ENCODE peak calls at places on chromosomes 6 and 20, in seven cellular contexts. E is GM13977, T is AG04450, P is fibroblast of pulmonary artery, Z is GM12864, G is neural progenitor cell, R is K562. X is an unnamed sample.

GRCh38 chr20:25547999-25548398 is 37.3 kb downstream of the NINL start:
- DNase-seq in E (no peak), T (no peak), P (no peak), Z (no peak), G (no peak), R (no peak), X (no peak)

GRCh38 chr20:41135888-41136243 is 1.5 kb upstream of the PLCG1 start:
- DNase-seq in E (no peak), T (no peak), P (no peak), Z (no peak), G (no peak), R (no peak), X (no peak)

GRCh38 chr20:46087161-46087560 is 2.6 kb downstream of the NCOA5 start:
- DNase-seq in E (no peak), T (no peak), P (peak; percentile 39), Z (no peak), G (no peak), R (no peak), X (no peak)

GRCh38 chr20:57008217-57008616 is 258.2 kb downstream of the BMP7 start:
- DNase-seq in E (no peak), T (no peak), P (no peak), Z (no peak), G (peak; percentile 16), R (no peak), X (no peak)

GRCh38 chr6:107713214-107713962 is 110.7 kb downstream of the SCML4 start:
- DNase-seq in E (no peak), T (no peak), P (no peak), Z (no peak), G (no peak), R (no peak), X (no peak)

GRCh38 chr20:10367921-10368701 is 65.9 kb downstream of the MKKS start:
- DNase-seq in E (no peak), T (no peak), P (no peak), Z (no peak), G (no peak), R (no peak), X (no peak)

GRCh38 chr6:135182993-135183531 is 2.0 kb downstream of the MYB start:
- DNase-seq in E (peak; percentile 80), T (no peak), P (no peak), Z (peak; percentile 89), G (peak; percentile 52), R (peak; percentile 88), X (no peak)

GRCh38 chr6:145887969-145888368 is 73.4 kb upstream of the FBXO30 start:
- DNase-seq in E (no peak), T (no peak), P (peak; percentile 45), Z (no peak), G (no peak), R (peak; percentile 13), X (no peak)

GRCh38 chr6:143283887-143284640 is 166.4 kb downstream of the ADAT2 start:
- DNase-seq in E (no peak), T (no peak), P (peak; percentile 41), Z (no peak), G (no peak), R (no peak), X (no peak)

GRCh38 chr6:143290206-143290605 is 160.3 kb downstream of the ADAT2 start:
- DNase-seq in E (no peak), T (no peak), P (no peak), Z (no peak), G (no peak), R (no peak), X (no peak)

GRCh38 chr6:143288923-143289322 is 161.6 kb downstream of the ADAT2 start:
- DNase-seq in E (no peak), T (no peak), P (no peak), Z (no peak), G (no peak), R (no peak), X (no peak)

DNA sequence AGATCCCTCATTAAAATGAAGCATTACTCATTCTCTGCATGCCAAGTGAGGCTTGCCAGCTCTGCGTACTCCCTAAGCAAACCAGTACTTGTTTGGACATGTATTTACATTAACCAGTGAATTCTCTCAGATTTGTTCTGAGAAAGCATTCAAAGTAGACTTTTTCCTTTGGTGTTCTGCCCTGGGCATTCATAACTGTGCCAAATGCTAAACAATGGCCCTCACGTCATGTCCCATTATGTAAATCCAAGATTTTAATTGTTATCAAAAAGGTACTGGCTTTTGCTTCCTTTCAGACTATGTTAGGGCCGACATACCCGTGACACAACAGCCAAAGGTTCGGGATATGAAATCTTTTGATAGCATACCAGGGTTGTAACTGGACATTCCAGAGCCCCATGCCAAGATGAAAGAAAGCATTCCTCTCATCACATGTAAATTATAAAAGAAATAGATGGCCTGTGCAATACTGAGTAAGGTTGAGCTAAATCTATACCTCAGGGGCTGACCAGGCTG is 164.2 kb downstream of the ADAT2 start:
- DNase-seq in E (no peak), T (no peak), P (peak; percentile 75), Z (no peak), G (no peak), R (no peak), X (no peak)
- TF ChIP-seq CTCF in E (no peak), T (no peak), P (no peak), Z (no peak), G (no peak), R (no peak), X (no peak)

GRCh38 chr6:84772428-84773132 is 8.2 kb upstream of the TBX18 start:
- DNase-seq in E (no peak), T (no peak), P (peak; percentile 58), Z (no peak), G (peak; percentile 68), R (no peak), X (no peak)

GRCh38 chr6:84773133-84773430 is 8.7 kb upstream of the TBX18 start:
- DNase-seq in E (no peak), T (no peak), P (peak; percentile 55), Z (no peak), G (peak; percentile 81), R (no peak), X (no peak)

GRCh38 chr6:84776392-84776791 is 12.0 kb upstream of the TBX18 start:
- DNase-seq in E (no peak), T (no peak), P (no peak), Z (no peak), G (no peak), R (no peak), X (no peak)

GRCh38 chr6:84773431-84774173 is 9.2 kb upstream of the TBX18 start:
- DNase-seq in E (no peak), T (no peak), P (peak; percentile 73), Z (no peak), G (peak; percentile 68), R (peak; percentile 33), X (no peak)

DNA sequence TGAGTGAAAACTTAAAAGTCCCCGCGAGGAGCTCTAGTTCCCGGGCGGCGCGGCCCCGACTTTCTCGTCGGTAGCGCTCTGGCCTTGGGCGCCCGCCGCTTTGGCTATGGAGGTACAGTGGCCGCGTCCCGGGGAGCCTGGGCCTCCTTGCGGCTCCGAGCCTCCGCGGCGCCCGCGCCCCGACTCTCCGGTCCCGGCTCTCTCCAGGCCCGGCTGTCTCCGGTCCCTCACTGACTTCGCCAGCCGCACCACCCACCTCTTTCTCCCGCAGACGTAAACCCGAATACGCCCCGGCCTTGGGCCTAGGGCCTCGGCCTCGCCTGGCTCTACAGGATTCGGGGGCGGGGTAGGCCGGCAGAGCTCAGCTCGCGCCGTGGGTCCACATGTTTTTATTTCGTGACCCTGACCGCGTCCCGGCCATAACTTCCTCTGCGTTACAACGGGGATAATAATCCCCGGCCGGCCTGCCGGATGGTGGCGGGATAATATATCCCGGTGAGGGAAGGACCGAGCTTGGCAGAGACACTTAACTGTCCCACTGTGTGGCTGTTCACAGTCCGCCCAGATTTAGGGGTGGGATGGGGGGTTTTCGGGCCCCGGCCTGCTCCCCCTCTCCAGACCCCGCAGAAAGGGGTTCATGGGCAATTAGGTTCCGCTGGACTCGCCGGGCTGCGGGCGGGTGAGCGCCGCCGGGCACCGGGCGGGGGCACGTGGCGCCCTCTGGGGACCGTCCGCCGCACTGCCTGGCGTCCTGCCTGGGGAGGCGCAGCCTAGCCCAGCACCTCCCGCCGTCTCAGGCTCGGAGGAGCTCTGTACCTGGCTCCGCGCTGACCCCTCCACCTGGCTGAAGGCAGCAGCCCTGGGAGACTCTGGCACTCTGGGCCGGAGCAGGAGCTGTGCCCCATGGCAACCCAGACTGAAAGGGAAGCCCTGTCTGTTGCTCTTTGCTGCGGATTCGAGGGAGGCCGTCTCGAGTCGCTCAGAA is 10.1 kb upstream of the TBX18 start:
- DNase-seq in E (peak; percentile 78), T (no peak), P (peak; percentile 79), Z (no peak), G (peak; percentile 80), R (peak; percentile 53), X (no peak)
- TF ChIP-seq CTCF in E (peak; percentile 67), T (peak; percentile 49), P (peak; percentile 31), Z (peak; percentile 27), G (peak; percentile 85), R (peak; percentile 68), X (peak; percentile 3)

GRCh38 chr20:834151-834747 is 734 bp downstream of the FAM110A start:
- DNase-seq in E (no peak), T (no peak), P (no peak), Z (no peak), G (peak; percentile 31), R (no peak), X (no peak)

GRCh38 chr20:833121-833449 is 430 bp upstream of the FAM110A start:
- DNase-seq in E (no peak), T (no peak), P (no peak), Z (no peak), G (no peak), R (no peak), X (no peak)

GRCh38 chr20:833450-834150 is at the start of gene FAM110A:
- DNase-seq in E (peak; percentile 96), T (peak; percentile 81), P (peak; percentile 95), Z (peak; percentile 86), G (peak; percentile 96), R (peak; percentile 95), X (peak; percentile 97)

GRCh38 chr20:836188-836587 is 2.7 kb downstream of the FAM110A start:
- DNase-seq in E (no peak), T (no peak), P (no peak), Z (no peak), G (no peak), R (no peak), X (no peak)

GRCh38 chr20:835220-836045 is 1.9 kb downstream of the FAM110A start:
- DNase-seq in E (no peak), T (no peak), P (no peak), Z (no peak), G (no peak), R (peak; percentile 59), X (no peak)
- TF ChIP-seq CTCF in E (no peak), T (no peak), P (no peak), Z (no peak), G (no peak), R (no peak), X (no peak)

DNA sequence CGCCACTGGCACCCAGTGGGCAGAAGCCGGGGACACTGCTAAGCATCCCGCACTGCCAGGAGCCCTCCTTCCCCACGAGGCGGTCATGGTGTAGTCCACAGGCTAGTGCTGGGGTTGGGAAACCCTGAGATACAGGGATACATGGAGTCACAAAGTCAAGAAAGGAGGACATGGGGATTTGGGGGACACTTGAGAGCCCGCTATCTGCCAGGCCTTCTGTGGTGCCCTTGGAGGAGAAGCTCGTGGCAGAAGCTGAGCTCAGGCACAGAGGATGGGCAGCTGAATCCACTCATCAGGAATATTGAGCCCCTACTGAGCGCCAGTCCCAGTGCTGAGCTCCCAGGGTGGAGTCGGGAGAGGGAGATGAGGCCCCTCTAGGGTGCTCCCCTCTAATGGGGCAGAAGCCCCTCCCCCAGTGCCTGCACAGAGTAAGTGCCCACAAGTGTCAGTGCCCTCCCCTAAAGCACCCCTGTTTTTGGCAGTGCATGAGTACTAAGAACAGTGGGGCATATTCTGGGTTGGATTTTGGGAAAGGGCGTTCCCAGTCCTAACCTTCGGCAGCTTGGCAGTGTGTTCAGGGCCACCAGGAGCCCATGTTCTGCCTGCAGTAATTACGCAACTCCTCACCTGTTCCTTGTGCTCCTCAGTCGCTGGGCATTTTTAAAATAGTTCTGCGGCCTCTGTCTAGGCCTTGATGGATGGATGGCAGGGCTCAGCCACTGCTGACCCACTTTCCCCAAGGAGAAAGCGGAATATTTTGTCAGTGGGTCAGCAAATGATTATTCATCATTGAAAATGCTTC is 25.5 kb upstream of the PHACTR3 start:
- DNase-seq in E (no peak), T (no peak), P (no peak), Z (no peak), G (no peak), R (no peak), X (no peak)
- TF ChIP-seq CTCF in E (no peak), T (no peak), P (no peak), Z (no peak), G (no peak), R (no peak), X (no peak)

X was measured in CD14-positive monocyte.